ENCODE peak calls at places on chromosome 7, in five cellular contexts. X, N, Z, Q and O are unnamed samples.

GRCh38 chr7:143384148-143384547 is 3.0 kb downstream of the ZYX start:
- DNase-seq in X (no peak), N (no peak), Z (no peak), Q (no peak), O (no peak)

GRCh38 chr7:27478104-27478503 is 184.6 kb downstream of the HIBADH start:
- DNase-seq in X (no peak), N (no peak), Z (no peak), Q (no peak), O (no peak)

GRCh38 chr7:103660455-103661371 is 214.7 kb upstream of the SLC26A5 start:
- DNase-seq in X (no peak), N (no peak), Z (no peak), Q (no peak), O (no peak)

GRCh38 chr7:47453093-47454056 is 128.5 kb downstream of the TNS3 start:
- DNase-seq in X (peak), N (peak), Z (no peak), Q (no peak), O (no peak)

GRCh38 chr7:80614911-80615310 is 23.5 kb upstream of the CD36 start:
- DNase-seq in X (no peak), N (no peak), Z (no peak), Q (no peak), O (no peak)

GRCh38 chr7:120862987-120863386 is 5.0 kb upstream of the TSPAN12 start:
- DNase-seq in X (no peak), N (no peak), Z (no peak), Q (no peak), O (no peak)

GRCh38 chr7:134327896-134328295 is 11.2 kb upstream of the SLC35B4 start:
- DNase-seq in X (no peak), N (peak), Z (peak), Q (peak), O (peak)

GRCh38 chr7:68694656-68695055 is 903.6 kb upstream of the AUTS2 start:
- DNase-seq in X (peak), N (no peak), Z (no peak), Q (no peak), O (no peak)

GRCh38 chr7:52959878-52960660 is 75.4 kb upstream of the POM121L12 start:
- DNase-seq in X (no peak), N (no peak), Z (no peak), Q (no peak), O (no peak)

GRCh38 chr7:34430456-34430855 is 227.6 kb upstream of the NPSR1 start:
- DNase-seq in X (peak), N (peak), Z (no peak), Q (no peak), O (no peak)

GRCh38 chr7:39428221-39428620 is 138.0 kb upstream of the YAE1 start:
- DNase-seq in X (peak), N (no peak), Z (no peak), Q (no peak), O (no peak)

GRCh38 chr7:156069897-156070296 is 257.6 kb upstream of the SHH start:
- DNase-seq in X (no peak), N (no peak), Z (no peak), Q (no peak), O (no peak)

GRCh38 chr7:43552122-43552521 is 30.8 kb upstream of the STK17A start:
- DNase-seq in X (no peak), N (no peak), Z (no peak), Q (no peak), O (no peak)

GRCh38 chr7:129607471-129608120 is 3.9 kb upstream of the NRF1 start:
- DNase-seq in X (no peak), N (no peak), Z (peak), Q (peak), O (no peak)